ENCODE peak calls at places on chromosome 18, in ten cellular contexts. One of them, this sample, is unnamed.

GRCh38 chr18:23504720-23505119 is 1.4 kb downstream of the RMC1 start:
- DNase-seq in RWPE1: no peak
- DNase-seq in right atrium auricular region: no peak
- DNase-seq in AG04449: no peak
- DNase-seq in CD4-positive, alpha-beta T cell: no peak
- DNase-seq in IMR-90: no peak
- DNase-seq in tibial nerve: no peak
- DNase-seq in astrocyte: no peak
- DNase-seq in endothelial cell: no peak
- DNase-seq in AG09309: no peak
- DNase-seq in this sample: no peak

GRCh38 chr18:79903071-79903635 is 48.3 kb downstream of the SLC66A2 start:
- DNase-seq in RWPE1: no peak
- DNase-seq in right atrium auricular region: peak
- DNase-seq in AG04449: no peak
- DNase-seq in CD4-positive, alpha-beta T cell: no peak
- DNase-seq in IMR-90: no peak
- DNase-seq in tibial nerve: no peak
- DNase-seq in astrocyte: no peak
- DNase-seq in endothelial cell: no peak
- DNase-seq in AG09309: no peak
- DNase-seq in this sample: no peak

GRCh38 chr18:3153107-3153704 is 66.6 kb downstream of the MYOM1 start:
- DNase-seq in RWPE1: no peak
- DNase-seq in right atrium auricular region: no peak
- DNase-seq in AG04449: no peak
- DNase-seq in CD4-positive, alpha-beta T cell: no peak
- DNase-seq in IMR-90: no peak
- DNase-seq in tibial nerve: no peak
- DNase-seq in astrocyte: no peak
- DNase-seq in endothelial cell: no peak
- DNase-seq in AG09309: no peak
- DNase-seq in this sample: peak

GRCh38 chr18:23926590-23926989 is 88.0 kb upstream of the TTC39C start:
- DNase-seq in RWPE1: no peak
- DNase-seq in right atrium auricular region: no peak
- DNase-seq in AG04449: no peak
- DNase-seq in CD4-positive, alpha-beta T cell: no peak
- DNase-seq in IMR-90: no peak
- DNase-seq in tibial nerve: no peak
- DNase-seq in astrocyte: no peak
- DNase-seq in endothelial cell: no peak
- DNase-seq in AG09309: no peak
- DNase-seq in this sample: no peak

GRCh38 chr18:79933765-79934164 is 17.7 kb downstream of the SLC66A2 start:
- DNase-seq in RWPE1: no peak
- DNase-seq in right atrium auricular region: no peak
- DNase-seq in AG04449: peak
- DNase-seq in CD4-positive, alpha-beta T cell: no peak
- DNase-seq in IMR-90: no peak
- DNase-seq in tibial nerve: no peak
- DNase-seq in astrocyte: peak
- DNase-seq in endothelial cell: no peak
- DNase-seq in AG09309: no peak
- DNase-seq in this sample: no peak

GRCh38 chr18:48408727-48409590 is at the start of gene ZBTB7C:
- DNase-seq in RWPE1: no peak
- DNase-seq in right atrium auricular region: no peak
- DNase-seq in AG04449: no peak
- DNase-seq in CD4-positive, alpha-beta T cell: no peak
- DNase-seq in IMR-90: no peak
- DNase-seq in tibial nerve: no peak
- DNase-seq in astrocyte: no peak
- DNase-seq in endothelial cell: peak
- DNase-seq in AG09309: no peak
- DNase-seq in this sample: no peak

GRCh38 chr18:65628390-65628789 is 122.4 kb upstream of the CDH7 start:
- DNase-seq in RWPE1: no peak
- DNase-seq in right atrium auricular region: no peak
- DNase-seq in AG04449: no peak
- DNase-seq in CD4-positive, alpha-beta T cell: no peak
- DNase-seq in IMR-90: no peak
- DNase-seq in tibial nerve: no peak
- DNase-seq in astrocyte: no peak
- DNase-seq in endothelial cell: no peak
- DNase-seq in AG09309: no peak
- DNase-seq in this sample: no peak

GRCh38 chr18:50192903-50193795 is 1.8 kb downstream of the MYO5B start:
- DNase-seq in RWPE1: no peak
- DNase-seq in right atrium auricular region: no peak
- DNase-seq in AG04449: no peak
- DNase-seq in CD4-positive, alpha-beta T cell: no peak
- DNase-seq in IMR-90: no peak
- DNase-seq in tibial nerve: no peak
- DNase-seq in astrocyte: no peak
- DNase-seq in endothelial cell: no peak
- DNase-seq in AG09309: no peak
- DNase-seq in this sample: peak

GRCh38 chr18:46224181-46224775 is 120.1 kb downstream of the HAUS1 start:
- DNase-seq in RWPE1: no peak
- DNase-seq in right atrium auricular region: no peak
- DNase-seq in AG04449: no peak
- DNase-seq in CD4-positive, alpha-beta T cell: no peak
- DNase-seq in IMR-90: no peak
- DNase-seq in tibial nerve: no peak
- DNase-seq in astrocyte: peak
- DNase-seq in endothelial cell: no peak
- DNase-seq in AG09309: no peak
- DNase-seq in this sample: no peak

GRCh38 chr18:79954791-79955190 is 3.3 kb upstream of the SLC66A2 start:
- DNase-seq in RWPE1: no peak
- DNase-seq in right atrium auricular region: no peak
- DNase-seq in AG04449: no peak
- DNase-seq in CD4-positive, alpha-beta T cell: no peak
- DNase-seq in IMR-90: no peak
- DNase-seq in tibial nerve: no peak
- DNase-seq in astrocyte: no peak
- DNase-seq in endothelial cell: no peak
- DNase-seq in AG09309: no peak
- DNase-seq in this sample: no peak

GRCh38 chr18:46560671-46561045 is 96.4 kb downstream of the LOXHD1 start:
- DNase-seq in RWPE1: no peak
- DNase-seq in right atrium auricular region: peak
- DNase-seq in AG04449: no peak
- DNase-seq in CD4-positive, alpha-beta T cell: no peak
- DNase-seq in IMR-90: no peak
- DNase-seq in tibial nerve: no peak
- DNase-seq in astrocyte: no peak
- DNase-seq in endothelial cell: no peak
- DNase-seq in AG09309: no peak
- DNase-seq in this sample: no peak

GRCh38 chr18:63553117-63553516 is 10.9 kb downstream of the SERPINB12 start:
- DNase-seq in RWPE1: peak
- DNase-seq in right atrium auricular region: no peak
- DNase-seq in AG04449: peak
- DNase-seq in CD4-positive, alpha-beta T cell: no peak
- DNase-seq in IMR-90: peak
- DNase-seq in tibial nerve: peak
- DNase-seq in astrocyte: peak
- DNase-seq in endothelial cell: no peak
- DNase-seq in AG09309: peak
- DNase-seq in this sample: peak

GRCh38 chr18:79937103-79937860 is 14.2 kb downstream of the SLC66A2 start:
- DNase-seq in RWPE1: no peak
- DNase-seq in right atrium auricular region: no peak
- DNase-seq in AG04449: no peak
- DNase-seq in CD4-positive, alpha-beta T cell: no peak
- DNase-seq in IMR-90: no peak
- DNase-seq in tibial nerve: no peak
- DNase-seq in astrocyte: no peak
- DNase-seq in endothelial cell: no peak
- DNase-seq in AG09309: no peak
- DNase-seq in this sample: no peak

GRCh38 chr18:52766002-52766540 is 426.1 kb downstream of the DCC start:
- DNase-seq in RWPE1: no peak
- DNase-seq in right atrium auricular region: no peak
- DNase-seq in AG04449: no peak
- DNase-seq in CD4-positive, alpha-beta T cell: no peak
- DNase-seq in IMR-90: no peak
- DNase-seq in tibial nerve: no peak
- DNase-seq in astrocyte: no peak
- DNase-seq in endothelial cell: no peak
- DNase-seq in AG09309: no peak
- DNase-seq in this sample: no peak

DNA sequence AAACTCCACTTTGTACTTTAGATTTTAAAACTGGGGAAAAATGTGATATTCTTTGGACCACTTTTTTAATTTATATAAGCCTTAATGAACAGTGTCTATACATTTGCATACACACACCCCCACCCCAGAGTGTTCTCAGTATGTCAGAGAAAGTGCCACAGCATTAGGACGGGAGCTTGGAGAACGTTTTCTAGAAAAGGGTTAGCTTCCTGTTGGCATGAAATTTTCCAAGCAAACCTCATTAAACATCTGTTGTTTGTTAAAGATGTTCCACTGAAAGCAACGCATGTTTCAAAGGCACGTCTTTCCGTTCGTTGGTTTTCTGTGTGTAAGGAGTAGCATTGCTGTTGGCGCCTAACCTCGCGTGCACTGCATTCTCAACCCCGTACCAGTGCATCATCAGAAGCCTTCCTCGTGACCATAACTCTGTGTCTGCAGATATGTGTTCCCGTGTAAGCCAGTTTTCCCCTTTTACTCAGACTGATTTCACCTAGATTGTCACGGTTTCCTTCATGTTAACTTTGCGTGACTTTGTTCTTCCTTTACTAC is 228.5 kb downstream of the ALPK2 start:
- DNase-seq in RWPE1: no peak
- DNase-seq in right atrium auricular region: no peak
- DNase-seq in AG04449: peak
- DNase-seq in CD4-positive, alpha-beta T cell: no peak
- DNase-seq in IMR-90: no peak
- DNase-seq in tibial nerve: no peak
- DNase-seq in astrocyte: no peak
- DNase-seq in endothelial cell: no peak
- DNase-seq in AG09309: peak
- DNase-seq in this sample: no peak
- TF ChIP-seq CTCF in RWPE1: peak
- TF ChIP-seq CTCF in right atrium auricular region: no peak
- TF ChIP-seq CTCF in AG04449: no peak
- TF ChIP-seq CTCF in CD4-positive, alpha-beta T cell: no peak
- TF ChIP-seq CTCF in IMR-90: no peak
- TF ChIP-seq CTCF in tibial nerve: no peak
- TF ChIP-seq CTCF in astrocyte: no peak
- TF ChIP-seq CTCF in endothelial cell: no peak
- TF ChIP-seq CTCF in AG09309: no peak
- TF ChIP-seq CTCF in this sample: no peak

GRCh38 chr18:28175930-28176673 is 828 bp downstream of the CDH2 start:
- DNase-seq in RWPE1: no peak
- DNase-seq in right atrium auricular region: no peak
- DNase-seq in AG04449: no peak
- DNase-seq in CD4-positive, alpha-beta T cell: no peak
- DNase-seq in IMR-90: peak
- DNase-seq in tibial nerve: no peak
- DNase-seq in astrocyte: no peak
- DNase-seq in endothelial cell: peak
- DNase-seq in AG09309: no peak
- DNase-seq in this sample: peak
- TF ChIP-seq CTCF in RWPE1: no peak
- TF ChIP-seq CTCF in right atrium auricular region: no peak
- TF ChIP-seq CTCF in AG04449: no peak
- TF ChIP-seq CTCF in CD4-positive, alpha-beta T cell: no peak
- TF ChIP-seq CTCF in IMR-90: no peak
- TF ChIP-seq CTCF in tibial nerve: no peak
- TF ChIP-seq CTCF in astrocyte: no peak
- TF ChIP-seq CTCF in endothelial cell: no peak
- TF ChIP-seq CTCF in AG09309: no peak
- TF ChIP-seq CTCF in this sample: no peak

GRCh38 chr18:76121049-76121448 is 374.0 kb downstream of the ZNF516 start:
- DNase-seq in RWPE1: no peak
- DNase-seq in right atrium auricular region: no peak
- DNase-seq in AG04449: no peak
- DNase-seq in CD4-positive, alpha-beta T cell: no peak
- DNase-seq in IMR-90: no peak
- DNase-seq in tibial nerve: no peak
- DNase-seq in astrocyte: no peak
- DNase-seq in endothelial cell: no peak
- DNase-seq in AG09309: no peak
- DNase-seq in this sample: no peak

GRCh38 chr18:76131738-76132137 is 363.3 kb downstream of the ZNF516 start:
- DNase-seq in RWPE1: peak
- DNase-seq in right atrium auricular region: no peak
- DNase-seq in AG04449: no peak
- DNase-seq in CD4-positive, alpha-beta T cell: no peak
- DNase-seq in IMR-90: no peak
- DNase-seq in tibial nerve: no peak
- DNase-seq in astrocyte: peak
- DNase-seq in endothelial cell: no peak
- DNase-seq in AG09309: peak
- DNase-seq in this sample: peak

GRCh38 chr18:76130845-76131244 is 364.2 kb downstream of the ZNF516 start:
- DNase-seq in RWPE1: no peak
- DNase-seq in right atrium auricular region: no peak
- DNase-seq in AG04449: no peak
- DNase-seq in CD4-positive, alpha-beta T cell: no peak
- DNase-seq in IMR-90: no peak
- DNase-seq in tibial nerve: peak
- DNase-seq in astrocyte: no peak
- DNase-seq in endothelial cell: no peak
- DNase-seq in AG09309: no peak
- DNase-seq in this sample: peak

GRCh38 chr18:76126327-76126726 is 368.7 kb downstream of the ZNF516 start:
- DNase-seq in RWPE1: no peak
- DNase-seq in right atrium auricular region: no peak
- DNase-seq in AG04449: no peak
- DNase-seq in CD4-positive, alpha-beta T cell: no peak
- DNase-seq in IMR-90: no peak
- DNase-seq in tibial nerve: no peak
- DNase-seq in astrocyte: no peak
- DNase-seq in endothelial cell: peak
- DNase-seq in AG09309: no peak
- DNase-seq in this sample: peak
- TF ChIP-seq CTCF in RWPE1: no peak
- TF ChIP-seq CTCF in right atrium auricular region: no peak
- TF ChIP-seq CTCF in AG04449: no peak
- TF ChIP-seq CTCF in CD4-positive, alpha-beta T cell: no peak
- TF ChIP-seq CTCF in IMR-90: no peak
- TF ChIP-seq CTCF in tibial nerve: no peak
- TF ChIP-seq CTCF in astrocyte: no peak
- TF ChIP-seq CTCF in endothelial cell: no peak
- TF ChIP-seq CTCF in AG09309: no peak
- TF ChIP-seq CTCF in this sample: no peak

DNA sequence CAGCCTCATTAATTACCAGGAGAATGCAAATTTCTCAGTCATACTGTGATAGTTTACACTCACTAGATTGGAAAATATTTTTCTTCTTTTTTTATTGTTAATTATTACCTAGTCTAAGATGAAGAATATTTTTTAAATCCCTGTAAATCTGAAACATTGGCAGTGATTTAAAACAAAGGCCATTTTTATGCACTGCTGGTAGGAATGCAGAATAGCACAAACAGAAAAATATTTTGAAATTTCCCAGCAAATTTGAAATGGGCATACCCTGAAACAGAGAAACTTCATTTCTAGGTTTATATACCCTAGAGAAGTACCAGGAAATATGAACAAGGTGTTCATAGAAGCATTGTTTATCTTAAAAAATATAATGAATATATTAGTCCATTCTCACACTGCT is 31.0 kb downstream of the DYNAP start:
- DNase-seq in RWPE1: no peak
- DNase-seq in right atrium auricular region: no peak
- DNase-seq in AG04449: no peak
- DNase-seq in CD4-positive, alpha-beta T cell: no peak
- DNase-seq in IMR-90: no peak
- DNase-seq in tibial nerve: no peak
- DNase-seq in astrocyte: no peak
- DNase-seq in endothelial cell: no peak
- DNase-seq in AG09309: no peak
- DNase-seq in this sample: no peak
- TF ChIP-seq CTCF in RWPE1: no peak
- TF ChIP-seq CTCF in right atrium auricular region: no peak
- TF ChIP-seq CTCF in AG04449: no peak
- TF ChIP-seq CTCF in CD4-positive, alpha-beta T cell: no peak
- TF ChIP-seq CTCF in IMR-90: peak
- TF ChIP-seq CTCF in tibial nerve: no peak
- TF ChIP-seq CTCF in astrocyte: peak
- TF ChIP-seq CTCF in endothelial cell: peak
- TF ChIP-seq CTCF in AG09309: no peak
- TF ChIP-seq CTCF in this sample: peak